ENCODE peak calls at places on chromosome 20, in nine cellular contexts. R, O, U, F, G, S, T, C and M are unnamed samples.

GRCh38 chr20:5353624-5354496 is 37.1 kb upstream of the PROKR2 start:
- DNase-seq in O (peak), S (peak), U (no peak), C (no peak), T (no peak), G (no peak), F (peak), R (peak), M (no peak)

GRCh38 chr20:19875746-19876145 is 117.7 kb downstream of the RIN2 start:
- DNase-seq in U (no peak), S (no peak), G (no peak), F (no peak), O (no peak), R (no peak), C (no peak), T (no peak), M (no peak)

GRCh38 chr20:6767536-6768227 is at the start of gene BMP2:
- DNase-seq in C (peak), U (peak), R (no peak), T (no peak), S (peak), F (peak), G (peak), O (peak), M (peak)

GRCh38 chr20:14879020-14879697 is 541.7 kb upstream of the FLRT3 start:
- DNase-seq in F (no peak), G (no peak), S (peak), O (peak), C (no peak), R (no peak), U (no peak), T (no peak), M (no peak)

GRCh38 chr20:2244993-2245392 is 50.8 kb upstream of the TGM3 start:
- DNase-seq in T (no peak), O (no peak), R (no peak), F (peak), U (no peak), G (no peak), C (no peak), S (no peak), M (no peak)

GRCh38 chr20:17868146-17868545 is 100.4 kb downstream of the SNX5 start:
- DNase-seq in T (no peak), S (no peak), R (no peak), F (no peak), O (no peak), U (no peak), G (peak), C (no peak), M (no peak)

GRCh38 chr20:63178889-63179751 is 36.8 kb downstream of the YTHDF1 start:
- DNase-seq in F (peak), C (no peak), T (no peak), G (no peak), U (peak), R (peak), O (no peak), S (peak), M (peak)

GRCh38 chr20:63223121-63223825 is 7.3 kb upstream of the YTHDF1 start:
- DNase-seq in T (no peak), F (peak), U (peak), R (no peak), C (no peak), G (no peak), S (peak), O (peak), M (no peak)

GRCh38 chr20:19973920-19974620 is 43.1 kb upstream of the NAA20 start:
- DNase-seq in G (peak), U (peak), R (peak), O (no peak), T (no peak), C (peak), F (peak), S (peak), M (no peak)

GRCh38 chr20:1721687-1722512 is 64.3 kb upstream of the SIRPG start:
- DNase-seq in O (no peak), F (no peak), R (no peak), C (no peak), U (no peak), G (no peak), S (no peak), T (no peak), M (no peak)

GRCh38 chr20:19176483-19176882 is 36.0 kb upstream of the SLC24A3 start:
- DNase-seq in G (no peak), T (no peak), C (no peak), R (no peak), S (no peak), F (no peak), U (no peak), O (no peak), M (no peak)

GRCh38 chr20:2879148-2879547 is 5.9 kb downstream of the PTPRA start:
- DNase-seq in T (no peak), F (no peak), U (no peak), O (no peak), G (no peak), R (peak), C (no peak), S (peak), M (no peak)

GRCh38 chr20:1424336-1424735 is 31.5 kb upstream of the FKBP1A start:
- DNase-seq in G (no peak), O (no peak), F (no peak), S (no peak), R (no peak), C (no peak), T (no peak), U (no peak), M (no peak)

DNA sequence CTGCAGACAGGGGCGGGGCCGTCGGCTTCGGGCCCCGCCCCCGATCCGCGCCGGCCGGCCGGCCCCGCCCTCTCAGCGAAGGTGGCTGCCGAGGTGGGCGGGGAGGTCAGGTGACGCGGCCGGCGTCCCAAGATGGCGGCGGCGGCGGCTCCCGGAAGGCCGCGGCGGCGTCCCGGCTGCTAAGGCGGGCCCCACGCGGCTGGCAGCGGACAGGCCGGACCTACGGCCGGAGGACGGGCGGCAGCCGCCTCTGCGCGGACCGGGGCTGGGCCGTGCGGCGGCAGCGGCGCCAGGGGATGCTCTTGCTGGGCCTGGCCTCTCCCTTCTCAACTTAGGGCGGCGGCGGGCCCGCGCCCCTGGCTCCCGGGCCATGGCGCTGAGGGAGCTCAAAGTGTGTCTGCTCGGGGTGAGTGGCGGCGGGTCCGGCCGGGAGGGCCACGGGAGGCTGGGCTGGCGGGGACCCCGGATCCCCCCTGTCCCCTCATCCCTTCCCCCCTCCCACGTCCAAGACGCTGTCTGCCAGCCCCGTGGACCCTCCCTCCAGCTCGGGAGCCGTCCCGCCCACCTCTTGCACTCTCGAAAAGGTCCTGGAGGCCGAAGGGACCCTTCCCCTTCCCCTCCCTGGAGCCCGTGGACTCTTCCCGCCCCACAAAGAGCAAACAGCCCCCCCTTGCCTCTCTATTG is at the start of gene RAB22A:
- DNase-seq in O (peak), S (peak), C (peak), U (peak), F (peak), T (no peak), G (peak), R (peak), M (peak)
- TF ChIP-seq POLR2A in O (peak), S (peak), C (peak), U (peak), F (peak), T (peak), G (peak), R (peak), M (peak)

GRCh38 chr20:45945678-45946148 is 11.2 kb downstream of the PCIF1 start:
- DNase-seq in F (peak), U (peak), T (no peak), C (no peak), S (peak), O (no peak), R (peak), G (peak), M (no peak)

GRCh38 chr20:45948261-45948733 is 13.8 kb downstream of the PCIF1 start:
- DNase-seq in O (no peak), F (no peak), C (no peak), G (no peak), T (no peak), U (no peak), S (no peak), R (no peak), M (no peak)

GRCh38 chr20:45948742-45949541 is 14.5 kb downstream of the PCIF1 start:
- DNase-seq in C (no peak), S (no peak), U (no peak), R (no peak), O (no peak), F (no peak), G (no peak), T (no peak), M (no peak)

GRCh38 chr20:45946149-45946970 is 11.9 kb downstream of the PCIF1 start:
- DNase-seq in T (no peak), U (peak), S (no peak), G (peak), R (no peak), O (no peak), C (peak), F (peak), M (no peak)

DNA sequence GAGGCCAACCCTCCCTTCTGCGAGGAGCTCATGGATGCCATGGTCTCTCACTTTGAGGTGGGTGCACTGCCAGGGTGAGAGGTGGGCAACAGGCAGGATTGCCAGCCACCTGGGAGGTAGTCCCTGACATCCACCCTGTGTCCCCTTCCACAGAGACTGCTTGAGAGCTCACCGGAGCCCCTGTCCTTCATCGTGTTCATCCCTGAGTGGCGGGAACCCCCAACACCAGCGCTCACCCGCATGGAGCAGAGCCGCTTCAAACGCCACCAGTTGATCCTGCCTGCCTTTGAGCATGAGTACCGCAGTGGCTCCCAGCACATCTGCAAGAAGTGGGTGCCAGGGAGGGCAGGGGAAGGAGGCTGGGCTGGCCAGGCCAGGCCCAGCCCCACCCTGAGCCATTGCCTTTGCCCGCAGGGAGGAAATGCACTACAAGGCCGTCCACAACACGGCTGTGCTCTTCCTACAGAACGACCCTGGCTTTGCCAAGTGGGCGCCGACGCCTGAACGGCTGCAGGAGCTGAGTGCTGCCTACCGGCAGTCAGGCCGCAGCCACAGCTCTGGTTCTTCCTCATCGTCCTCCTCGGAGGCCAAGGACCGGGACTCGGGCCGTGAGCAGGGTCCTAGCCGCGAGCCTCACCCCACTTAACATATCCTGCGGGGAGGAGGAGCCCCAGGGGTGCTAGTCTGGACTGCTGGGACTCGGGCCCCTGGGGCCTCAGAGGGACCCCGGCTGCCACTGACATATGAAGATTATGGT is 12.8 kb downstream of the PCIF1 start:
- DNase-seq in O (no peak), U (no peak), G (peak), F (no peak), T (no peak), C (no peak), S (no peak), R (no peak), M (no peak)
- TF ChIP-seq POLR2A in O (no peak), U (no peak), G (no peak), F (no peak), T (no peak), C (no peak), S (no peak), R (no peak), M (no peak)

GRCh38 chr20:40471261-40471629 is 217.8 kb downstream of the MAFB start:
- DNase-seq in T (no peak), G (no peak), S (no peak), O (no peak), U (peak), C (no peak), F (peak), R (no peak), M (no peak)
- TF ChIP-seq POLR2A in T (no peak), G (no peak), S (no peak), O (no peak), U (no peak), C (no peak), F (no peak), R (no peak), M (no peak)

DNA sequence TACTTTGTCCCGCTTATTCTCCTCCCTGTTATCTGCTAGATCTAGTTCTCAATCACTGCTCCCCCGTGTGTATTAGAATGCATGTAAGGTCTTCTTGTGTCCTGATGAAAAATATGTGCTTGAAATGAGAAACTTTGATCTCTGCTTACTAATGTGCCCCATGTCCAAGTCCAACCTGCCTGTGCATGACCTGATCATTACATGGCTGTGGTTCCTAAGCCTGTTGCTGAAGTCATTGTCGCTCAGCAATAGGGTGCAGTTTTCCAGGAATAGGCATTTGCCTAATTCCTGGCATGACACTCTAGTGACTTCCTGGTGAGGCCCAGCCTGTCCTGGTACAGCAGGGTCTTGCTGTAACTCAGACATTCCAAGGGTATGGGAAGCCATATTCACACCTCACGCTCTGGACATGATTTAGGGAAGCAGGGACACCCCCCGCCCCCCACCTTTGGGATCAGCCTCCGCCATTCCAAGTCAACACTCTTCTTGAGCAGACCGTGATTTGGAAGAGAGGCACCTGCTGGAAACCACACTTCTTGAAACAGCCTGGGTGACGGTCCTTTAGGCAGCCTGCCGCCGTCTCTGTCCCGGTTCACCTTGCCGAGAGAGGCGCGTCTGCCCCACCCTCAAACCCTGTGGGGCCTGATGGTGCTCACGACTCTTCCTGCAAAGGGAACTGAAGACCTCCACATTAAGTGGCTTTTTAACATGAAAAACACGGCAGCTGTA is 73.4 kb downstream of the PTPN1 start:
- DNase-seq in S (no peak), C (no peak), G (no peak), T (no peak), F (no peak), R (no peak), U (no peak), O (no peak), M (no peak)
- TF ChIP-seq POLR2A in S (no peak), C (no peak), G (no peak), T (no peak), F (no peak), R (no peak), U (no peak), O (no peak), M (no peak)

DNA sequence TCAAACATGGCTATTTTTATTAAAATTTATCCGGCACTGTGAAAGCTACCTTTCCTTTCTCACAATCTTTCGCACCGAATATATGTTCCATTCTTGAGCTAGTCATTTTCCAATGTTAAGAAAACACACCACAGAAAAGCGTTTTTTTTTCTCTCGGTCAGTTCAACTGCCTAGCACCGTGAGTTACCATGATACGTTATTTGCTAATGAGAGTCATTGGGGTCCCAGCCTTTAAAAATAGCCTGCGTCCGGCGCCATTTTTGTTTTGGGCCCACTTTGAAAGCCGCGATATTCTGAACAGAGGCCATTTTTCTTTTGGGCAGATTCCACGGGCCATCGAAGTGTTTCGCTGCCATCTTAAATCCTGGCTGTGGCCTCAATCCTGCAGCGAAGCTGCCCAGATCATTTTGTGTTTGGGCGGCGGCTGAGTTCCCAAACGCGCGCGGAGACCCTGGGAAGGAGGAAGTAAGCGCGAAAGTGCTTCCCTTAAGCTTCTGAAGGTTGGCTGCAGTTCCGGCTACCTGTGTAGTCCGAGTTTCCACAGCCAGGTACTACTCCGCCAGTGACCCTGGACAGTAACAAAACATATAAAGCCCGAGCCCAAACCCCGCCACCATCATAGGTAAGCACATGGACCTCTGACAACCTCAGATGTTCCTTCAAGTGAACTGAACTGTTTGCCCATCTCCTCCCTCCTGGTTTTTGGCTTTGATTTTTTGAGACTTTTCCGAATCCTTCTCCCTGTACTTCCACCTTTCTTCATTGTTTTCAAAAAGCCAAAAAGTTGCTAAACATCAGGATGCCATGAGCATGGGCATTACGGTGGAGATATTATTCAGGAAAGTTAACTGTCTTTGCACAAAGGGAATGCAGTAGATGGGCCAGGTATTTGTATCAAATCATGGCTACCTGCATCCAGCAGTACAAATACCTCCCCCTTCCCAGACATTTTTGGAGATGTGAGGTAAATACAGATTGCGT is at the start of gene SLX4IP:
- DNase-seq in S (peak), F (peak), U (peak), C (peak), R (peak), O (peak), T (peak), G (peak), M (peak)
- TF ChIP-seq POLR2A in S (no peak), F (peak), U (no peak), C (no peak), R (peak), O (peak), T (no peak), G (no peak), M (peak)

DNA sequence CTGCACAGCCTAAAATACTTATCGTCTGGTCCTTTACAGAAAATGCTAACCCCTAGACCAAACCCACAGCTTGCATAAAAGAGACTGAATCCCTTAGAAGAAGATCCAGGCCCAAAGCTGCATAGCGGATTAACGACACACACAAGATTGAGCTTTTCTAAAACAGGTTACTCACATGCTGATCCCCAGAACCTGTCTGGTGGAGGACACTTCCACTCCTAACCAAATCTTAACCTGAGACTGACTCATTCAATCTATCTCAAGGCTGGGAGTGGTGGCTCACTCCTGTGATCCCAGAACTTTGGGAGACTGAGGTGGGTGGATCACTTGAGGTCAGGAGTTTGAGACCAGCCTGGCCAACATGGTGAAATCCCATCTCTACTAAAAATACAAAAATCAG is 2.8 kb upstream of the SLPI start:
- DNase-seq in C (no peak), G (no peak), R (no peak), U (no peak), F (no peak), T (no peak), O (no peak), S (no peak), M (no peak)
- TF ChIP-seq POLR2A in C (no peak), G (no peak), R (no peak), U (no peak), F (no peak), T (no peak), O (no peak), S (no peak), M (no peak)

GRCh38 chr20:57351042-57351783 is at the start of gene RAE1:
- DNase-seq in O (peak), R (peak), S (peak), T (peak), C (peak), G (peak), U (peak), F (peak), M (peak)
- TF ChIP-seq POLR2A in O (peak), R (peak), S (peak), T (no peak), C (peak), G (peak), U (no peak), F (peak), M (peak)